ENCODE peak calls at places on chromosomes 13 and 19, in six cellular contexts. P is WTC11; R is hypothalamus; M is natural killer cell treated with Interleukin-12 subunit alpha and Interleukin-12 subunit beta and Interleukin-15 and Interleukin-18, amount 100 ng/mL, for 72 hours; X is HTR-8/SVneo; L is HuH-7. Z is an unnamed sample.

GRCh38 chr13:44218501-44219240 is 155.0 kb upstream of the SERP2 start:
- DNase-seq in P (no peak), R (peak), M (no peak), X (no peak), L (no peak), Z (no peak)

GRCh38 chr13:108586826-108587225 is 42.6 kb upstream of the MYO16 start:
- DNase-seq in P (no peak), R (no peak), M (no peak), X (no peak), L (no peak), Z (no peak)

GRCh38 chr19:20471441-20471840 is 94.1 kb downstream of the ZNF737 start:
- DNase-seq in P (no peak), R (no peak), M (no peak), X (no peak), L (no peak), Z (no peak)

GRCh38 chr13:82002693-82003092 is 1661.8 kb upstream of the SPRY2 start:
- DNase-seq in P (no peak), R (no peak), M (no peak), X (no peak), L (no peak), Z (no peak)

GRCh38 chr13:110132178-110132975 is 174.6 kb downstream of the COL4A1 start:
- DNase-seq in P (no peak), R (no peak), M (peak), X (no peak), L (no peak), Z (no peak)

GRCh38 chr13:29901714-29902631 is 51.6 kb upstream of the UBL3 start:
- DNase-seq in P (no peak), R (no peak), M (no peak), X (peak), L (no peak), Z (no peak)

GRCh38 chr19:8973501-8974091 is 36.6 kb downstream of the MUC16 start:
- DNase-seq in P (no peak), R (no peak), M (no peak), X (peak), L (peak), Z (no peak)

GRCh38 chr19:7502552-7502951 is 13.4 kb upstream of the ZNF358 start:
- DNase-seq in P (no peak), R (no peak), M (no peak), X (no peak), L (no peak), Z (no peak)

GRCh38 chr19:13256918-13257317 is 106.7 kb downstream of the IER2 start:
- DNase-seq in P (no peak), R (no peak), M (no peak), X (no peak), L (no peak), Z (no peak)

GRCh38 chr19:19429361-19429760 is 23.9 kb downstream of the GATAD2A start:
- DNase-seq in P (no peak), R (no peak), M (no peak), X (no peak), L (no peak), Z (no peak)

Z was measured in B cell.